ENCODE peak calls at places on chromosome 5, in six cellular contexts. F, Z, Y, W, J and T are unnamed samples.
A peak's percentile ranks its signal among the peaks of the same experiment; 100 is the strongest.

GRCh38 chr5:124583469-124584350 is 162.7 kb downstream of the ZNF608 start:
- DNase-seq in F (peak; percentile 70), Z (peak; percentile 56), Y (peak; percentile 88), W (no peak), J (no peak), T (peak; percentile 92)

GRCh38 chr5:148255456-148255855 is 13.1 kb upstream of the SPINK13 start:
- DNase-seq in F (no peak), Z (no peak), Y (no peak), W (no peak), J (no peak), T (no peak)

GRCh38 chr5:138339086-138339456 is 1.0 kb downstream of the FAM53C start:
- DNase-seq in F (peak; percentile 32), Z (peak; percentile 44), Y (peak; percentile 39), W (no peak), J (peak; percentile 62), T (peak; percentile 86)

GRCh38 chr5:91938441-91938840 is 555.3 kb upstream of the ARRDC3 start:
- DNase-seq in F (peak; percentile 22), Z (no peak), Y (no peak), W (no peak), J (no peak), T (no peak)

GRCh38 chr5:77957-78804 is 13.8 kb upstream of the PLEKHG4B start:
- DNase-seq in F (peak; percentile 20), Z (no peak), Y (peak; percentile 20), W (no peak), J (peak; percentile 75), T (peak; percentile 93)

GRCh38 chr5:66326276-66326675 is 182.2 kb downstream of the SREK1 start:
- DNase-seq in F (peak; percentile 23), Z (no peak), Y (no peak), W (no peak), J (no peak), T (no peak)

GRCh38 chr5:139881145-139881733 is 85.6 kb downstream of the PSD2 start:
- DNase-seq in F (no peak), Z (no peak), Y (no peak), W (no peak), J (no peak), T (no peak)

GRCh38 chr5:56358703-56359428 is 125.7 kb upstream of the ANKRD55 start:
- DNase-seq in F (peak; percentile 41), Z (peak; percentile 71), Y (no peak), W (no peak), J (no peak), T (no peak)

GRCh38 chr5:140038373-140038957 is 4.6 kb downstream of the NRG2 start:
- DNase-seq in F (peak; percentile 30), Z (no peak), Y (peak; percentile 50), W (no peak), J (peak; percentile 83), T (peak; percentile 86)

GRCh38 chr5:32767948-32768427 is 56.9 kb downstream of the NPR3 start:
- DNase-seq in F (peak; percentile 74), Z (peak; percentile 45), Y (peak; percentile 99), W (no peak), J (no peak), T (peak; percentile 90)

GRCh38 chr5:77679791-77680190 is 41.3 kb upstream of the OTP start:
- DNase-seq in F (peak; percentile 60), Z (no peak), Y (peak; percentile 72), W (no peak), J (no peak), T (no peak)

GRCh38 chr5:94308442-94308841 is 310.0 kb downstream of the KIAA0825 start:
- DNase-seq in F (no peak), Z (no peak), Y (no peak), W (no peak), J (no peak), T (no peak)

GRCh38 chr5:143676794-143677193 is 135.2 kb upstream of the HMHB1 start:
- DNase-seq in F (no peak), Z (no peak), Y (no peak), W (no peak), J (no peak), T (no peak)

GRCh38 chr5:89929173-89929572 is 480.4 kb downstream of the CETN3 start:
- DNase-seq in F (peak; percentile 12), Z (no peak), Y (no peak), W (no peak), J (no peak), T (no peak)

GRCh38 chr5:105924366-105924765 is 1746.4 kb downstream of the EFNA5 start:
- DNase-seq in F (no peak), Z (no peak), Y (peak; percentile 53), W (no peak), J (no peak), T (peak; percentile 46)

GRCh38 chr5:1368756-1369155 is 23.9 kb upstream of the CLPTM1L start:
- DNase-seq in F (no peak), Z (no peak), Y (no peak), W (no peak), J (no peak), T (peak; percentile 27)

GRCh38 chr5:168409601-168410458 is 76.4 kb upstream of the RARS1 start:
- DNase-seq in F (peak; percentile 88), Z (no peak), Y (peak; percentile 54), W (no peak), J (no peak), T (peak; percentile 85)

GRCh38 chr5:148011407-148012124 is 52.2 kb upstream of the SPINK5 start:
- DNase-seq in F (peak; percentile 2), Z (peak; percentile 19), Y (peak; percentile 79), W (no peak), J (no peak), T (no peak)

GRCh38 chr5:37619353-37619752 is 220.5 kb downstream of the GDNF start:
- DNase-seq in F (peak; percentile 63), Z (peak; percentile 22), Y (peak; percentile 89), W (no peak), J (no peak), T (peak; percentile 72)

DNA sequence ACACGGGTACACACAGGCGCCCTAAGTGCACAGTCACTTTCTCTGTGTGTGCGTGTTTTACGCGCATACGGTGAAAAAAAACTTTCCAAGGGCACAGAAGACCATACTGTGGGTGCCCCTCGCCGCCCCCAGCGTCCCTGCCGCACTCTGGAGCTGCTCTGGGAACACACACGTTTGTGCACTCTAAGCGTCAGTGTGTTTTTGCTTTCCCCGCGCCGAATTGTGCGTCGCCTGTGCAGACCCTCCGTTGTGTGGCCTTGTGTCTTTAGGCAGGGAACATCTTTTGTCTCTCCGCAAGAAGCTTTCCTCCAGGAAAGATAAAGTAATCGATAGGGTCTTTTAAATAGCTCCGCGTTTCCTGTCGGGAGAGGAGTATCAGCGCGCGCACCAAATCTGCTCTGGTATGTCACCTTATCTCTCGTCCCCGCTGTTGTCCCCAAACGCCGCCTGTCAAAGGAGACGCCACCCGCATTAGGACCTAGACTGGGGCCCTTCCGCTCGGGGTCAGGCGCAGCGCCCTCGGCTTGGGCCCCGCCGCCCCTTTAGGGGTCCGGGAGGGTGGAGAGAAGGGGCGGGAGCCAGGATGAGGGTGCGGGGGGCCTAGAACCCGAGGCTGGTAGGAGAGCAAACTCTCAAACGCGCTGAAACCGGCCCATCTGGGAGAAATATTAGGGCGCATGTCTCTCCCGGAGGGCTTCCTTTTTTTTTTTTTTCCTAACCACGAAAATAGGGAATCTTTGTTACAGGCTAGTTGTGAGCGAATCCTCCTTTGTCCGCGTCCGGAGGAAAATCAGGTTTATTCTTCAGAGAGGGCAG is 10.5 kb upstream of the NKX2-5 start:
- DNase-seq in F (no peak), Z (no peak), Y (no peak), W (no peak), J (peak; percentile 93), T (peak; percentile 44)
- H3K27me3 ChIP-seq in F (no peaks in the 10 kb centered on the region), Z (peaks cover 100% of the 10 kb centered on the region), Y (peaks cover 62% of the 10 kb centered on the region), W (peaks cover 70% of the 10 kb centered on the region), J (peaks cover 100% of the 10 kb centered on the region), T (peaks cover 95% of the 10 kb centered on the region)

GRCh38 chr5:132840313-132840712 is 9.9 kb upstream of the SHROOM1 start:
- DNase-seq in F (no peak), Z (no peak), Y (no peak), W (no peak), J (no peak), T (no peak)

GRCh38 chr5:132839426-132840301 is 9.2 kb upstream of the SHROOM1 start:
- DNase-seq in F (peak; percentile 76), Z (peak; percentile 61), Y (peak; percentile 68), W (no peak), J (no peak), T (peak; percentile 47)

GRCh38 chr5:132836852-132837251 is 6.4 kb upstream of the SHROOM1 start:
- DNase-seq in F (no peak), Z (no peak), Y (no peak), W (no peak), J (no peak), T (no peak)

GRCh38 chr5:132838516-132839282 is 8.3 kb upstream of the SHROOM1 start:
- DNase-seq in F (no peak), Z (no peak), Y (no peak), W (no peak), J (no peak), T (no peak)

GRCh38 chr5:132837868-132838267 is 7.4 kb upstream of the SHROOM1 start:
- DNase-seq in F (no peak), Z (peak; percentile 72), Y (no peak), W (no peak), J (no peak), T (peak; percentile 4)
- H3K4me1 ChIP-seq in F (no peaks in the 10 kb centered on the region), Z (peaks cover 31% of the 10 kb centered on the region), Y (peaks cover 13% of the 10 kb centered on the region), W (no peaks in the 10 kb centered on the region), J (peaks cover 8% of the 10 kb centered on the region), T (peaks cover 24% of the 10 kb centered on the region)

DNA sequence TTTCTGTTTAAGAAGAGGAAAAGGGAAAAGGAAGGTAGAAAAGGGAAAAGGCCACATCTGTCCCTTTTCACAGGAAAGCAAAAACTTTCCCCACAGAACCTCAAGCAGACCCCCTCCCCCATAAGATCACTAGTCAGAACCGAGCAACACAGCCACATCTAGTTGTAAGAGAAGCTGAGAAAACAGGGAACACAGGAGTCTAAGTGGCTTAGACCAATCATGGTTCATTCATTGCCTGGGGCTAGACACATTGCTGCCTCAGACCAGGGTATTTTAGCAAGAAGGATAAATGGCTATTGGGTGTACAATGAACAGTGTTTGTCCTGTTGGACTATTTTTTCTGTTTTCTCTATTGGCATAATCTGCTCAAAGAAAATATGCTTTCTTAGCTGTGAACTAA is 98.0 kb downstream of the ARL15 start:
- DNase-seq in F (no peak), Z (no peak), Y (no peak), W (no peak), J (peak; percentile 14), T (no peak)
- H3K9me3 ChIP-seq in F (no peaks in the 10 kb centered on the region), Z (no peaks in the 10 kb centered on the region), Y (no peaks in the 10 kb centered on the region), W (no peaks in the 10 kb centered on the region), J (no peaks in the 10 kb centered on the region), T (no peaks in the 10 kb centered on the region)

GRCh38 chr5:179464631-179465030 is 85.7 kb upstream of the RUFY1 start:
- DNase-seq in F (no peak), Z (no peak), Y (no peak), W (no peak), J (no peak), T (no peak)

GRCh38 chr5:179457612-179458011 is 92.7 kb upstream of the RUFY1 start:
- DNase-seq in F (no peak), Z (no peak), Y (no peak), W (no peak), J (no peak), T (no peak)

GRCh38 chr5:179467441-179467840 is 82.9 kb upstream of the RUFY1 start:
- DNase-seq in F (no peak), Z (no peak), Y (no peak), W (no peak), J (no peak), T (no peak)

GRCh38 chr5:179459771-179460170 is 90.6 kb upstream of the RUFY1 start:
- DNase-seq in F (no peak), Z (no peak), Y (no peak), W (no peak), J (no peak), T (no peak)

DNA sequence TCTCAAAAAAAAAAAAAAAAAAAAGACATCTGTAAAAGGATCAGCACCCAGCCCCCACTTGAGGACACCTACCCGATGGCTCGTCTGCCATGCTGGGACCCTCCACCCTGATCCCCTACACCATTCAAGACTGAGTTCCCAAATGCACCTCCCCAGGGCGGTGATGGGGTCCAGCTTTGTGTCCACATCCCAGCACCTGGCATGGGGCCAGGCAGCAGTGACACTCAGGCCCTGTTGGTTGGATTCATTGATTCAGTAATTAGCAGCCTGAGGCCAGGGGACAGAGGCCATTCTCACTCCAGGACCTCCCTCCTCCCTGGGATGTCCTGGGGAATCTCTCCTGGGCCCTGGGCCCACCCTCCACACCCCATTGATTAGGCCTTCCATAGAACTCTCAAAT is 88.8 kb upstream of the RUFY1 start:
- DNase-seq in F (no peak), Z (no peak), Y (no peak), W (no peak), J (no peak), T (no peak)
- H3K27me3 ChIP-seq in F (no peaks in the 10 kb centered on the region), Z (no peaks in the 10 kb centered on the region), Y (no peaks in the 10 kb centered on the region), W (no peaks in the 10 kb centered on the region), J (no peaks in the 10 kb centered on the region), T (peaks cover 6% of the 10 kb centered on the region)